ENCODE peak calls at places on chromosomes 3 and 15, in eight cellular contexts. One of them, this sample, is unnamed.

GRCh38 chr3:94440767-94441493 is 378.1 kb downstream of the NSUN3 start:
- DNase-seq in kidney: no peak
- DNase-seq in nephron progenitor cell: no peak
- DNase-seq in OCI-LY7: no peak
- DNase-seq in tibial nerve: no peak
- DNase-seq in fibroblast of mammary gland: peak; percentile 64
- DNase-seq in HFFc6: peak; percentile 77
- DNase-seq in dorsolateral prefrontal cortex: no peak
- DNase-seq in this sample: no peak

GRCh38 chr3:13783556-13783955 is 96.3 kb downstream of the WNT7A start:
- DNase-seq in kidney: no peak
- DNase-seq in nephron progenitor cell: no peak
- DNase-seq in OCI-LY7: no peak
- DNase-seq in tibial nerve: no peak
- DNase-seq in fibroblast of mammary gland: no peak
- DNase-seq in HFFc6: no peak
- DNase-seq in dorsolateral prefrontal cortex: no peak
- DNase-seq in this sample: no peak

GRCh38 chr3:128555098-128555825 is 62.3 kb upstream of the GATA2 start:
- DNase-seq in kidney: peak; percentile 87
- DNase-seq in nephron progenitor cell: no peak
- DNase-seq in OCI-LY7: no peak
- DNase-seq in tibial nerve: no peak
- DNase-seq in fibroblast of mammary gland: no peak
- DNase-seq in HFFc6: no peak
- DNase-seq in dorsolateral prefrontal cortex: no peak
- DNase-seq in this sample: no peak

GRCh38 chr3:64295594-64295993 is 70.3 kb upstream of the PRICKLE2 start:
- DNase-seq in kidney: no peak
- DNase-seq in nephron progenitor cell: no peak
- DNase-seq in OCI-LY7: no peak
- DNase-seq in tibial nerve: no peak
- DNase-seq in fibroblast of mammary gland: peak; percentile 94
- DNase-seq in HFFc6: peak; percentile 82
- DNase-seq in dorsolateral prefrontal cortex: no peak
- DNase-seq in this sample: no peak

GRCh38 chr3:28840976-28841376 is 439.9 kb upstream of the RBMS3 start:
- DNase-seq in kidney: no peak
- DNase-seq in nephron progenitor cell: no peak
- DNase-seq in OCI-LY7: no peak
- DNase-seq in tibial nerve: no peak
- DNase-seq in fibroblast of mammary gland: no peak
- DNase-seq in HFFc6: no peak
- DNase-seq in dorsolateral prefrontal cortex: no peak
- DNase-seq in this sample: no peak

GRCh38 chr3:35438101-35438500 is 201.2 kb upstream of the ARPP21 start:
- DNase-seq in kidney: no peak
- DNase-seq in nephron progenitor cell: no peak
- DNase-seq in OCI-LY7: no peak
- DNase-seq in tibial nerve: no peak
- DNase-seq in fibroblast of mammary gland: no peak
- DNase-seq in HFFc6: no peak
- DNase-seq in dorsolateral prefrontal cortex: no peak
- DNase-seq in this sample: no peak

GRCh38 chr15:68980786-68981185 is 33.7 kb upstream of the NOX5 start:
- DNase-seq in kidney: no peak
- DNase-seq in nephron progenitor cell: no peak
- DNase-seq in OCI-LY7: no peak
- DNase-seq in tibial nerve: no peak
- DNase-seq in fibroblast of mammary gland: peak; percentile 24
- DNase-seq in HFFc6: no peak
- DNase-seq in dorsolateral prefrontal cortex: no peak
- DNase-seq in this sample: no peak

GRCh38 chr15:37095993-37096877 is 4.1 kb downstream of the MEIS2 start:
- DNase-seq in kidney: peak; percentile 71
- DNase-seq in nephron progenitor cell: peak; percentile 26
- DNase-seq in OCI-LY7: no peak
- DNase-seq in tibial nerve: no peak
- DNase-seq in fibroblast of mammary gland: no peak
- DNase-seq in HFFc6: no peak
- DNase-seq in dorsolateral prefrontal cortex: no peak
- DNase-seq in this sample: no peak

GRCh38 chr3:87354399-87354798 is 78.0 kb upstream of the POU1F1 start:
- DNase-seq in kidney: no peak
- DNase-seq in nephron progenitor cell: no peak
- DNase-seq in OCI-LY7: no peak
- DNase-seq in tibial nerve: no peak
- DNase-seq in fibroblast of mammary gland: no peak
- DNase-seq in HFFc6: no peak
- DNase-seq in dorsolateral prefrontal cortex: no peak
- DNase-seq in this sample: no peak

GRCh38 chr3:105368575-105369500 is 2.1 kb downstream of the ALCAM start:
- DNase-seq in kidney: peak; percentile 78
- DNase-seq in nephron progenitor cell: peak; percentile 17
- DNase-seq in OCI-LY7: peak; percentile 85
- DNase-seq in tibial nerve: no peak
- DNase-seq in fibroblast of mammary gland: peak; percentile 73
- DNase-seq in HFFc6: no peak
- DNase-seq in dorsolateral prefrontal cortex: peak; percentile 20
- DNase-seq in this sample: peak; percentile 8

GRCh38 chr15:75659928-75660645 is 12.4 kb downstream of the SNX33 start:
- DNase-seq in kidney: no peak
- DNase-seq in nephron progenitor cell: no peak
- DNase-seq in OCI-LY7: no peak
- DNase-seq in tibial nerve: no peak
- DNase-seq in fibroblast of mammary gland: peak; percentile 52
- DNase-seq in HFFc6: no peak
- DNase-seq in dorsolateral prefrontal cortex: no peak
- DNase-seq in this sample: no peak

GRCh38 chr3:40871411-40871810 is 327.9 kb upstream of the CTNNB1 start:
- DNase-seq in kidney: no peak
- DNase-seq in nephron progenitor cell: no peak
- DNase-seq in OCI-LY7: no peak
- DNase-seq in tibial nerve: no peak
- DNase-seq in fibroblast of mammary gland: no peak
- DNase-seq in HFFc6: no peak
- DNase-seq in dorsolateral prefrontal cortex: no peak
- DNase-seq in this sample: no peak

GRCh38 chr15:62119224-62119925 is 45.7 kb downstream of the C2CD4B start:
- DNase-seq in kidney: no peak
- DNase-seq in nephron progenitor cell: no peak
- DNase-seq in OCI-LY7: peak; percentile 37
- DNase-seq in tibial nerve: no peak
- DNase-seq in fibroblast of mammary gland: peak; percentile 96
- DNase-seq in HFFc6: peak; percentile 96
- DNase-seq in dorsolateral prefrontal cortex: no peak
- DNase-seq in this sample: no peak

GRCh38 chr15:44861917-44862316 is 94.6 kb upstream of the TERB2 start:
- DNase-seq in kidney: no peak
- DNase-seq in nephron progenitor cell: no peak
- DNase-seq in OCI-LY7: no peak
- DNase-seq in tibial nerve: no peak
- DNase-seq in fibroblast of mammary gland: no peak
- DNase-seq in HFFc6: no peak
- DNase-seq in dorsolateral prefrontal cortex: no peak
- DNase-seq in this sample: no peak

GRCh38 chr3:155448531-155448930 is 155.0 kb upstream of the STRIT1 start:
- DNase-seq in kidney: no peak
- DNase-seq in nephron progenitor cell: no peak
- DNase-seq in OCI-LY7: no peak
- DNase-seq in tibial nerve: no peak
- DNase-seq in fibroblast of mammary gland: peak; percentile 35
- DNase-seq in HFFc6: no peak
- DNase-seq in dorsolateral prefrontal cortex: no peak
- DNase-seq in this sample: no peak

GRCh38 chr3:46708401-46709146 is 7.4 kb downstream of the TMIE start:
- DNase-seq in kidney: no peak
- DNase-seq in nephron progenitor cell: no peak
- DNase-seq in OCI-LY7: no peak
- DNase-seq in tibial nerve: no peak
- DNase-seq in fibroblast of mammary gland: no peak
- DNase-seq in HFFc6: no peak
- DNase-seq in dorsolateral prefrontal cortex: no peak
- DNase-seq in this sample: no peak

GRCh38 chr3:52002768-52003167 is 7.1 kb upstream of the RPL29 start:
- DNase-seq in kidney: no peak
- DNase-seq in nephron progenitor cell: no peak
- DNase-seq in OCI-LY7: no peak
- DNase-seq in tibial nerve: no peak
- DNase-seq in fibroblast of mammary gland: no peak
- DNase-seq in HFFc6: no peak
- DNase-seq in dorsolateral prefrontal cortex: no peak
- DNase-seq in this sample: no peak

GRCh38 chr3:52005571-52005986 is 9.9 kb upstream of the RPL29 start:
- DNase-seq in kidney: peak; percentile 83
- DNase-seq in nephron progenitor cell: peak; percentile 77
- DNase-seq in OCI-LY7: no peak
- DNase-seq in tibial nerve: no peak
- DNase-seq in fibroblast of mammary gland: peak; percentile 81
- DNase-seq in HFFc6: no peak
- DNase-seq in dorsolateral prefrontal cortex: no peak
- DNase-seq in this sample: no peak

GRCh38 chr3:52004906-52005395 is 9.3 kb upstream of the RPL29 start:
- DNase-seq in kidney: no peak
- DNase-seq in nephron progenitor cell: no peak
- DNase-seq in OCI-LY7: no peak
- DNase-seq in tibial nerve: no peak
- DNase-seq in fibroblast of mammary gland: no peak
- DNase-seq in HFFc6: no peak
- DNase-seq in dorsolateral prefrontal cortex: no peak
- DNase-seq in this sample: no peak

GRCh38 chr3:52006017-52006819 is 10.5 kb upstream of the RPL29 start:
- DNase-seq in kidney: no peak
- DNase-seq in nephron progenitor cell: no peak
- DNase-seq in OCI-LY7: no peak
- DNase-seq in tibial nerve: no peak
- DNase-seq in fibroblast of mammary gland: no peak
- DNase-seq in HFFc6: no peak
- DNase-seq in dorsolateral prefrontal cortex: no peak
- DNase-seq in this sample: no peak

GRCh38 chr3:52004158-52004787 is 8.6 kb upstream of the RPL29 start:
- DNase-seq in kidney: peak; percentile 84
- DNase-seq in nephron progenitor cell: peak; percentile 76
- DNase-seq in OCI-LY7: no peak
- DNase-seq in tibial nerve: no peak
- DNase-seq in fibroblast of mammary gland: no peak
- DNase-seq in HFFc6: no peak
- DNase-seq in dorsolateral prefrontal cortex: peak; percentile 66
- DNase-seq in this sample: peak; percentile 65
- TF ChIP-seq CTCF in kidney: peak; percentile 4
- TF ChIP-seq CTCF in nephron progenitor cell: peak; percentile 60
- TF ChIP-seq CTCF in OCI-LY7: no peak
- TF ChIP-seq CTCF in tibial nerve: peak; percentile 26
- TF ChIP-seq CTCF in fibroblast of mammary gland: peak; percentile 30
- TF ChIP-seq CTCF in HFFc6: peak; percentile 70
- TF ChIP-seq CTCF in dorsolateral prefrontal cortex: peak; percentile 67
- TF ChIP-seq CTCF in this sample: peak; percentile 62

GRCh38 chr15:98904466-98905048 is 103.0 kb downstream of the PGPEP1L start:
- DNase-seq in kidney: no peak
- DNase-seq in nephron progenitor cell: peak; percentile 18
- DNase-seq in OCI-LY7: peak; percentile 39
- DNase-seq in tibial nerve: no peak
- DNase-seq in fibroblast of mammary gland: peak; percentile 80
- DNase-seq in HFFc6: peak; percentile 59
- DNase-seq in dorsolateral prefrontal cortex: no peak
- DNase-seq in this sample: peak; percentile 12
- TF ChIP-seq CTCF in kidney: peak; percentile 42
- TF ChIP-seq CTCF in nephron progenitor cell: peak; percentile 39
- TF ChIP-seq CTCF in OCI-LY7: peak; percentile 79
- TF ChIP-seq CTCF in tibial nerve: peak; percentile 30
- TF ChIP-seq CTCF in fibroblast of mammary gland: peak; percentile 78
- TF ChIP-seq CTCF in HFFc6: peak; percentile 78
- TF ChIP-seq CTCF in dorsolateral prefrontal cortex: peak; percentile 57
- TF ChIP-seq CTCF in this sample: peak; percentile 62

DNA sequence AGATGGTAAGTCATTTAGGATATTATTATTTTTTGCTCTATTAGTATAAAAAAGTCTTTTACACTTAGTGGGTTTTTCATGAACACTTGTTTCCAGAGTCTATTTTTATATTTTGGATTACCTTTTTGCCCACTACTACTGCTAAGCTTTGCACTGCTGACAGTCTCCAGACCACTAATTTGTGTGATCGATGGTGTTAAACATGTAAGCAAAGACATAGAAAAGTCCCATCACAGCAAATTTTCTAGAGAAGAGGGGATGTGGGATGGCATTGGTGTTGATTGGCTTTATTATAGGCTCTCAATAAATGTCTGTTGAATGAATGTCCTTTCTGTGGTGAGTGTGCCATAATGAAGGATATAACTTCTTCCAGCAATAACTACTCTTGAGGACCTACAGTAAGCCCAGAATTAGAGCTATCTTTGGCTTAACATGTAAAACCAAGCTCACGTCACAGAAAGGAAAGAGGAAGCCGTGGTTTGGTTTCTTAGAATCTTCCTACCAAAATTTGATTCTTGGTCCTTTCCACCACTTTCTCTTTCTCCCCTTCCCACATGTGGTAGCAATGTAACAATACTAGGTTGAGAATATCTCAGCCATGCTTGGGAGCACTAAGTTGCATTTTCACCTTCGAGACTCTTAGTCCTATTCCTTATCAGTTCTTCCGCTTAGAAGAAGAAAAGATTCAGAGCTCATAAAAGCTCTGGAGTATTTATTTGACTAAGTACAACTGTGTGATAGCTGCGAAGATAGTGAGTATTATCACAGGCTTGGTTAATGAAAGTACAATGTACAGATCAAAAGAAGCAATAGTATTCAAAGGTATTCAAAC is 90.6 kb upstream of the UMPS start:
- DNase-seq in kidney: no peak
- DNase-seq in nephron progenitor cell: no peak
- DNase-seq in OCI-LY7: no peak
- DNase-seq in tibial nerve: no peak
- DNase-seq in fibroblast of mammary gland: no peak
- DNase-seq in HFFc6: no peak
- DNase-seq in dorsolateral prefrontal cortex: no peak
- DNase-seq in this sample: no peak
- TF ChIP-seq CTCF in kidney: no peak
- TF ChIP-seq CTCF in nephron progenitor cell: no peak
- TF ChIP-seq CTCF in OCI-LY7: no peak
- TF ChIP-seq CTCF in tibial nerve: no peak
- TF ChIP-seq CTCF in fibroblast of mammary gland: no peak
- TF ChIP-seq CTCF in HFFc6: no peak
- TF ChIP-seq CTCF in dorsolateral prefrontal cortex: no peak
- TF ChIP-seq CTCF in this sample: no peak

GRCh38 chr3:144840866-144841265 is 869.2 kb downstream of the DIPK2A start:
- DNase-seq in kidney: no peak
- DNase-seq in nephron progenitor cell: no peak
- DNase-seq in OCI-LY7: no peak
- DNase-seq in tibial nerve: no peak
- DNase-seq in fibroblast of mammary gland: no peak
- DNase-seq in HFFc6: no peak
- DNase-seq in dorsolateral prefrontal cortex: no peak
- DNase-seq in this sample: no peak

DNA sequence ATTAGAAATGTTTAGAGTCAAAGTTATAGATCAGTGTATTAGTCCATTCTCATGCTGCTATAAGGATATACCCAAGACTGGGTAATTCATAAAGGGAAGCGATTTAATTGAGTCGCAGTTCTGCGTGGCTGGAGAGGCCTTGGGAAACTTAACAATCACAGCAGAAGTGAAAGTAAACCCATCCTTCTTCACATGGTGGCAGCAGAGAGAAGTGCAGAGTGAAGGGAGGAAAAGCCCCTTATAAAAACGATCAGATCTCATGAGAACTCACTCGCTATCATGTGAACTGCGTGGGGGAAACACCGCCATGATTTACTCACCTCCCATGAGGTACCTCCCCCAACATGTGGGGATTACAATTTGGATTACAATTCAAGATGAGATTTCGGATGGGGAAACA is 871.5 kb downstream of the DIPK2A start:
- DNase-seq in kidney: no peak
- DNase-seq in nephron progenitor cell: no peak
- DNase-seq in OCI-LY7: no peak
- DNase-seq in tibial nerve: no peak
- DNase-seq in fibroblast of mammary gland: peak; percentile 21
- DNase-seq in HFFc6: no peak
- DNase-seq in dorsolateral prefrontal cortex: no peak
- DNase-seq in this sample: no peak
- TF ChIP-seq CTCF in kidney: no peak
- TF ChIP-seq CTCF in nephron progenitor cell: no peak
- TF ChIP-seq CTCF in OCI-LY7: no peak
- TF ChIP-seq CTCF in tibial nerve: no peak
- TF ChIP-seq CTCF in fibroblast of mammary gland: peak; percentile 26
- TF ChIP-seq CTCF in HFFc6: no peak
- TF ChIP-seq CTCF in dorsolateral prefrontal cortex: no peak
- TF ChIP-seq CTCF in this sample: peak; percentile 24

This sample was measured in neural crest cell.